ENCODE peak calls at places on chromosomes 6 and 20, in nine cellular contexts. I is MCF 10A; Z is Panc1; L is esophagus muscularis mucosa; X is mucosa of descending colon; D is OCI-LY7; B is CD4-positive, alpha-beta T cell; Y is dorsolateral prefrontal cortex; N is astrocyte of the spinal cord. C is an unnamed sample.

GRCh38 chr6:109239192-109239917 is 142.9 kb downstream of the CD164 start:
- DNase-seq in B (no peak), I (no peak), X (no peak), L (no peak), N (no peak), Y (peak; percentile 31), Z (no peak), D (no peak), C (no peak)

GRCh38 chr20:3162080-3162611 is 2.5 kb upstream of the FASTKD5 start:
- DNase-seq in X (no peak), D (no peak), B (no peak), L (no peak), Z (no peak), N (no peak), I (no peak), Y (no peak), C (no peak)

GRCh38 chr6:14728396-14729024 is 517.4 kb upstream of the JARID2 start:
- DNase-seq in N (no peak), L (no peak), X (no peak), B (no peak), Y (no peak), D (peak; percentile 44), Z (no peak), I (peak; percentile 82), C (no peak)

GRCh38 chr20:16501236-16501635 is 72.0 kb downstream of the KIF16B start:
- DNase-seq in B (no peak), I (no peak), Y (no peak), N (peak; percentile 16), X (no peak), D (no peak), L (no peak), Z (no peak), C (no peak)

GRCh38 chr6:160367798-160368547 is 19.8 kb downstream of the SLC22A3 start:
- DNase-seq in X (no peak), D (no peak), L (no peak), I (no peak), Y (no peak), Z (no peak), N (no peak), B (no peak), C (no peak)

GRCh38 chr20:34583524-34583923 is 25.0 kb downstream of the MAP1LC3A start:
- DNase-seq in X (no peak), N (no peak), Z (no peak), B (no peak), I (no peak), D (no peak), L (peak; percentile 39), Y (no peak), C (peak; percentile 40)

GRCh38 chr6:105120570-105120969 is 59.2 kb downstream of the POPDC3 start:
- DNase-seq in D (no peak), I (peak; percentile 5), Y (no peak), Z (no peak), L (no peak), N (no peak), X (no peak), B (no peak), C (no peak)

GRCh38 chr6:4727671-4728435 is 48.4 kb upstream of the CDYL start:
- DNase-seq in D (peak; percentile 33), N (peak; percentile 7), B (no peak), Y (no peak), Z (no peak), I (no peak), X (peak; percentile 69), L (no peak), C (no peak)

GRCh38 chr20:3092611-3093379 is 8.3 kb upstream of the AVP start:
- DNase-seq in X (no peak), Y (no peak), L (no peak), N (no peak), I (no peak), Z (no peak), B (peak; percentile 40), D (no peak), C (no peak)

GRCh38 chr6:98039443-98039842 is 756.4 kb upstream of the MMS22L start:
- DNase-seq in I (no peak), Y (no peak), X (no peak), L (no peak), Z (no peak), N (no peak), D (no peak), B (no peak), C (no peak)

GRCh38 chr6:14476793-14477531 is 359.4 kb downstream of the CD83 start:
- DNase-seq in Z (no peak), Y (peak; percentile 20), D (no peak), X (no peak), I (no peak), B (no peak), L (no peak), N (peak; percentile 81), C (no peak)

GRCh38 chr20:11274137-11274536 is 600.3 kb upstream of the JAG1 start:
- DNase-seq in B (no peak), Z (peak; percentile 76), L (no peak), I (peak; percentile 78), X (no peak), Y (peak; percentile 54), N (peak; percentile 67), D (peak; percentile 9), C (no peak)

GRCh38 chr6:74369556-74369993 is 673.6 kb downstream of the CD109 start:
- DNase-seq in Y (no peak), D (no peak), B (no peak), Z (no peak), I (peak; percentile 78), N (peak; percentile 72), X (no peak), L (no peak), C (no peak)

GRCh38 chr20:24915440-24915839 is 33.6 kb upstream of the CST7 start:
- DNase-seq in N (no peak), X (no peak), D (no peak), Z (no peak), B (no peak), I (no peak), Y (no peak), L (no peak), C (no peak)

GRCh38 chr20:46940616-46941015 is 46.0 kb downstream of the EYA2 start:
- DNase-seq in I (no peak), D (no peak), X (no peak), Z (no peak), Y (no peak), L (no peak), B (no peak), N (no peak), C (no peak)

GRCh38 chr20:63246490-63247284 is 7.6 kb downstream of the NKAIN4 start:
- DNase-seq in X (no peak), Y (no peak), L (no peak), N (no peak), B (no peak), I (no peak), Z (no peak), D (no peak), C (no peak)

GRCh38 chr6:148509789-148510581 is 167.3 kb downstream of the SASH1 start:
- DNase-seq in Y (peak; percentile 57), Z (no peak), B (no peak), D (no peak), N (peak; percentile 98), X (peak; percentile 63), L (no peak), I (peak; percentile 85), C (peak; percentile 91)

GRCh38 chr20:48706710-48707339 is 121.0 kb downstream of the PREX1 start:
- DNase-seq in X (no peak), D (no peak), I (no peak), Z (no peak), B (no peak), Y (no peak), L (no peak), N (no peak), C (peak; percentile 87)

GRCh38 chr6:46504242-46504641 is 13.0 kb upstream of the RCAN2 start:
- DNase-seq in D (no peak), B (no peak), X (no peak), Y (no peak), N (no peak), L (no peak), I (no peak), Z (no peak), C (no peak)

GRCh38 chr20:54103762-54104600 is 33.6 kb upstream of the BCAS1 start:
- DNase-seq in B (no peak), D (no peak), N (no peak), Z (no peak), I (no peak), L (no peak), Y (no peak), X (no peak), C (no peak)
- TF ChIP-seq CTCF in B (peak; percentile 31), D (peak; percentile 53), N (no peak), Z (peak; percentile 54), I (no peak), L (no peak), Y (no peak), X (no peak), C (no peak)

DNA sequence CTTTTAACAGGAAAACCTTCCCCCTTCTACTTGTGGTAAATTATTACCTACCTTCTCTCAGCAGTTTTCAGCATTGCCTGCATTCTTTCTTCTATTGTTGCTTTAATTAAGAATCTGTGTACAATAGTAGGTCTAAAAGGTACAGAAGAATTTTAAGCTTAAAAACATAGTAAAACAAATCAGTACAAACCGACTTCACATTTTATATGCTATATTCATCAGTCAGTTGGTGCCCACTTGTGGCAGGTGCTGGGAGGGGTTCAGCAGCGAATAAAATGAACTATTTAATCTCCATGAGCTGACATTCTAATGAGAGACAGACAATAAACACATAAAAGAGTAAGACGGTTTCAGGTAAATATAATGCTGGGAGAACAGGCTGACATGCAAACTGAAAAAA is 73.4 kb upstream of the FBXO30 start:
- DNase-seq in B (no peak), Z (no peak), X (no peak), Y (no peak), N (peak; percentile 38), I (peak; percentile 10), D (peak; percentile 64), L (no peak), C (no peak)
- TF ChIP-seq CTCF in B (no peak), Z (peak; percentile 57), X (no peak), Y (no peak), N (peak; percentile 59), I (peak; percentile 28), D (peak; percentile 98), L (peak; percentile 77), C (peak; percentile 59)

GRCh38 chr6:168130168-168130651 is 51.2 kb upstream of the FRMD1 start:
- DNase-seq in L (peak; percentile 87), X (no peak), Z (no peak), Y (no peak), D (no peak), N (no peak), B (no peak), I (no peak), C (no peak)
- TF ChIP-seq CTCF in L (no peak), X (no peak), Z (no peak), Y (no peak), D (no peak), N (no peak), B (no peak), I (no peak), C (no peak)

DNA sequence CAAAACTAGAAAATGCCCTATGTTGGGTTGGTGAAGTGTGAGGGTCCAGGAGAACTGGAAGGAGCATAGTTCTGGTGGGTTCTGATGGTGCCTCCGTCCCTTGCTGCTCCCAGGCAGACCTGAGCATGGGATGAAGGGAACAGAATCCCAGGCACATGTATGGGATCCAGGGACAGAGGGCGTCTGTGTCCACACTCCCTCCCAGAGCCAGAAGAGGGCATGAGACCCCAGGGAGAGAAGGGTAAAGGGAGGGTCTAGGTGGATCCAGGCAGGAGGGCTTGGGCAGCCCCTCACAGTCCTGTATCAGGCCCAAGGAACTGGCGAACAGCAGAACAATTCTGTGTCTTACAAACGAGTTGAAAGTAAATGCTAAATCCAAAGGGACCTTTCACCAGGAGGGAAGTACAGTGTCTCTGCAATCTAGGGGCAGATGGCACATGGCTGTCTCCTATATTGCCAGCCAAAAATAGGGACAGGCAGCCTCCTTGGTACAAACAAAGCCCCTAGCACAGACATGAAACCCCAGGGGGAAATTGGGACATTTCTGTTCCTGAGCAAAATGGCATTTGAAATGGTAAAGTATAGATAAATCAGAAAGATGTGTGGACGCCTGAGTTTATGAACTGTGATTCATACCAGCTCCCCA is 2.5 kb upstream of the BPIFA1 start:
- DNase-seq in I (no peak), Z (no peak), N (no peak), D (no peak), L (no peak), Y (no peak), X (no peak), B (no peak), C (no peak)
- TF ChIP-seq CTCF in I (no peak), Z (no peak), N (no peak), D (no peak), L (no peak), Y (peak; percentile 12), X (no peak), B (no peak), C (no peak)